ENCODE peak calls at places on chromosomes 12 and 14, in nine cellular contexts. Q is HFF-Myc, R is H54, Y is frontal cortex, O is neuronal stem cell, X is NCI-H1092 treated with DMSO at 0.1 percent for 48 hours, D is cortex of kidney, P is neural crest cell, U is AG04450. S is an unnamed sample.

GRCh38 chr12:65229441-65229840 is 49.0 kb upstream of the MSRB3 start:
- DNase-seq in Q (peak), R (no peak), Y (no peak), O (no peak), X (no peak), D (no peak), P (no peak), U (peak), S (no peak)

GRCh38 chr12:12214635-12215131 is 52.2 kb downstream of the LRP6 start:
- DNase-seq in Q (no peak), R (no peak), Y (no peak), O (no peak), X (no peak), D (no peak), P (no peak), U (no peak), S (no peak)

GRCh38 chr12:47835831-47836155 is 16.1 kb upstream of the HDAC7 start:
- DNase-seq in Q (no peak), R (no peak), Y (no peak), O (no peak), X (no peak), D (no peak), P (no peak), U (no peak), S (no peak)

GRCh38 chr12:25708661-25709060 is 155.6 kb upstream of the LMNTD1 start:
- DNase-seq in Q (no peak), R (no peak), Y (no peak), O (no peak), X (no peak), D (no peak), P (no peak), U (no peak), S (no peak)

GRCh38 chr14:58882577-58883018 is 244.8 kb downstream of the DACT1 start:
- DNase-seq in Q (no peak), R (no peak), Y (no peak), O (no peak), X (peak), D (no peak), P (no peak), U (no peak), S (peak)

GRCh38 chr14:80278293-80279037 is 67.2 kb upstream of the DIO2 start:
- DNase-seq in Q (no peak), R (no peak), Y (no peak), O (no peak), X (no peak), D (no peak), P (no peak), U (no peak), S (no peak)

GRCh38 chr12:51441583-51441982 is 17.0 kb downstream of the SLC4A8 start:
- DNase-seq in Q (peak), R (no peak), Y (no peak), O (no peak), X (no peak), D (no peak), P (no peak), U (peak), S (no peak)

GRCh38 chr12:49369723-49370145 is 2.5 kb downstream of the SPATS2 start:
- DNase-seq in Q (no peak), R (no peak), Y (no peak), O (no peak), X (no peak), D (no peak), P (no peak), U (no peak), S (no peak)

GRCh38 chr12:108630481-108631207 is 3.0 kb downstream of the SELPLG start:
- DNase-seq in Q (peak), R (no peak), Y (no peak), O (no peak), X (no peak), D (no peak), P (no peak), U (no peak), S (no peak)

GRCh38 chr12:92987362-92987761 is 58.3 kb upstream of the EEA1 start:
- DNase-seq in Q (peak), R (no peak), Y (peak), O (peak), X (peak), D (no peak), P (peak), U (peak), S (peak)

GRCh38 chr12:50790081-50790480 is 26.2 kb downstream of the ATF1 start:
- DNase-seq in Q (no peak), R (no peak), Y (no peak), O (no peak), X (no peak), D (no peak), P (no peak), U (no peak), S (no peak)

GRCh38 chr12:53102883-53103807 is at the start of gene SOAT2:
- DNase-seq in Q (no peak), R (no peak), Y (no peak), O (no peak), X (no peak), D (no peak), P (no peak), U (no peak), S (no peak)

GRCh38 chr12:57488397-57489156 is 709 bp downstream of the MARS1 start:
- DNase-seq in Q (no peak), R (no peak), Y (no peak), O (no peak), X (no peak), D (no peak), P (no peak), U (no peak), S (no peak)

GRCh38 chr12:51013441-51013840 is 12.7 kb downstream of the SLC11A2 start:
- DNase-seq in Q (no peak), R (no peak), Y (no peak), O (no peak), X (no peak), D (no peak), P (no peak), U (no peak), S (no peak)

GRCh38 chr14:37695836-37696235 is 100.4 kb downstream of the TTC6 start:
- DNase-seq in Q (no peak), R (no peak), Y (no peak), O (no peak), X (no peak), D (no peak), P (no peak), U (no peak), S (no peak)

GRCh38 chr14:74275265-74275841 is 27.4 kb downstream of the ABCD4 start:
- DNase-seq in Q (peak), R (peak), Y (no peak), O (no peak), X (no peak), D (no peak), P (no peak), U (peak), S (peak)

GRCh38 chr12:18552829-18553228 is 185.0 kb downstream of the PLCZ1 start:
- DNase-seq in Q (no peak), R (no peak), Y (no peak), O (no peak), X (no peak), D (no peak), P (no peak), U (no peak), S (no peak)

GRCh38 chr12:122022393-122023338 is 982 bp downstream of the BCL7A start:
- DNase-seq in Q (no peak), R (no peak), Y (peak), O (no peak), X (peak), D (no peak), P (peak), U (no peak), S (peak)

GRCh38 chr12:22812531-22812930 is 187.6 kb downstream of the ETNK1 start:
- DNase-seq in Q (no peak), R (no peak), Y (no peak), O (no peak), X (no peak), D (no peak), P (no peak), U (no peak), S (no peak)

GRCh38 chr14:72604133-72604532 is 289.8 kb downstream of the DPF3 start:
- DNase-seq in Q (no peak), R (no peak), Y (no peak), O (no peak), X (no peak), D (no peak), P (no peak), U (no peak), S (no peak)

GRCh38 chr12:12582895-12583303 is 20.2 kb upstream of the DUSP16 start:
- DNase-seq in Q (no peak), R (no peak), Y (no peak), O (no peak), X (no peak), D (no peak), P (no peak), U (no peak), S (no peak)

GRCh38 chr12:49328816-49329215 is 5.8 kb downstream of the TROAP start:
- DNase-seq in Q (no peak), R (no peak), Y (peak), O (no peak), X (no peak), D (no peak), P (no peak), U (no peak), S (no peak)

GRCh38 chr14:61559641-61560201 is 135.6 kb upstream of the HIF1A start:
- DNase-seq in Q (no peak), R (no peak), Y (no peak), O (no peak), X (no peak), D (no peak), P (no peak), U (no peak), S (no peak)

GRCh38 chr14:91872011-91872476 is 4.7 kb upstream of the TC2N start:
- DNase-seq in Q (no peak), R (no peak), Y (no peak), O (no peak), X (no peak), D (no peak), P (no peak), U (no peak), S (no peak)

GRCh38 chr14:88961214-88961613 is 136.8 kb downstream of the TTC8 start:
- DNase-seq in Q (no peak), R (no peak), Y (no peak), O (no peak), X (no peak), D (no peak), P (no peak), U (no peak), S (no peak)

GRCh38 chr14:20494935-20495766 is 10.2 kb upstream of the RNASE10 start:
- DNase-seq in Q (no peak), R (no peak), Y (no peak), O (no peak), X (no peak), D (no peak), P (no peak), U (no peak), S (no peak)

GRCh38 chr12:112191840-112192321 is 66.5 kb downstream of the TRAFD1 start:
- DNase-seq in Q (no peak), R (no peak), Y (no peak), O (no peak), X (no peak), D (no peak), P (no peak), U (no peak), S (no peak)

GRCh38 chr12:129312048-129312447 is 458.8 kb downstream of the GLT1D1 start:
- DNase-seq in Q (no peak), R (no peak), Y (no peak), O (peak), X (no peak), D (no peak), P (no peak), U (no peak), S (no peak)

GRCh38 chr12:74393265-74393664 is 144.4 kb upstream of the ATXN7L3B start:
- DNase-seq in Q (no peak), R (no peak), Y (no peak), O (no peak), X (no peak), D (no peak), P (no peak), U (no peak), S (no peak)

GRCh38 chr12:89706551-89707348 is 1.9 kb downstream of the ATP2B1 start:
- DNase-seq in Q (no peak), R (no peak), Y (peak), O (peak), X (peak), D (no peak), P (no peak), U (no peak), S (peak)

GRCh38 chr14:54599932-54600331 is 33.0 kb downstream of the SAMD4A start:
- DNase-seq in Q (no peak), R (no peak), Y (no peak), O (no peak), X (no peak), D (no peak), P (no peak), U (no peak), S (no peak)

GRCh38 chr14:45253754-45254300 is 825 bp upstream of the MIS18BP1 start:
- DNase-seq in Q (no peak), R (no peak), Y (no peak), O (no peak), X (no peak), D (no peak), P (no peak), U (no peak), S (no peak)

GRCh38 chr14:100605230-100605629 is 18.0 kb upstream of the BEGAIN start:
- DNase-seq in Q (no peak), R (no peak), Y (no peak), O (no peak), X (no peak), D (no peak), P (no peak), U (no peak), S (no peak)

GRCh38 chr12:42936991-42937390 is 347.4 kb upstream of the PRICKLE1 start:
- DNase-seq in Q (no peak), R (no peak), Y (no peak), O (no peak), X (no peak), D (no peak), P (no peak), U (no peak), S (no peak)

GRCh38 chr12:92629349-92630065 is 73.3 kb upstream of the PLEKHG7 start:
- DNase-seq in Q (no peak), R (no peak), Y (no peak), O (no peak), X (peak), D (no peak), P (no peak), U (no peak), S (no peak)

GRCh38 chr12:97960741-97961608 is 498.4 kb downstream of the RMST start:
- DNase-seq in Q (no peak), R (peak), Y (no peak), O (peak), X (peak), D (no peak), P (peak), U (no peak), S (peak)

GRCh38 chr12:15688202-15688736 is 100.9 kb downstream of the EPS8 start:
- DNase-seq in Q (no peak), R (peak), Y (no peak), O (no peak), X (no peak), D (no peak), P (peak), U (no peak), S (no peak)

GRCh38 chr12:68930178-68930577 is 2.8 kb downstream of the CPM start:
- DNase-seq in Q (no peak), R (no peak), Y (no peak), O (no peak), X (no peak), D (no peak), P (no peak), U (no peak), S (no peak)